ENCODE peak calls at places on chromosomes 11 and 22, in four cellular contexts. F is lower leg skin, N is A549, Q is substantia nigra. B is an unnamed sample.

GRCh38 chr22:19213496-19214473 is 35.2 kb upstream of the SLC25A1 start:
- DNase-seq in N (no peak), F (no peak), Q (no peak), B (no peak)

GRCh38 chr11:17845431-17845881 is 110.9 kb downstream of the KCNC1 start:
- DNase-seq in Q (no peak), F (no peak), N (no peak), B (no peak)

GRCh38 chr11:96199563-96200025 is 143.4 kb downstream of the MAML2 start:
- DNase-seq in Q (no peak), N (no peak), F (no peak), B (no peak)

GRCh38 chr22:45905924-45906865 is 70.8 kb downstream of the WNT7B start:
- DNase-seq in Q (no peak), N (no peak), F (no peak), B (no peak)

GRCh38 chr11:69869311-69869939 is 50.2 kb upstream of the FGF3 start:
- DNase-seq in N (no peak), F (peak; percentile 60), Q (no peak), B (no peak)

GRCh38 chr11:30244255-30244654 is 13.4 kb downstream of the FSHB start:
- DNase-seq in N (peak; percentile 8), F (no peak), Q (no peak), B (no peak)

GRCh38 chr11:130601141-130601540 is 152.7 kb downstream of the ADAMTS15 start:
- DNase-seq in F (peak; percentile 92), N (no peak), Q (no peak), B (no peak)

GRCh38 chr22:47633111-47633510 is 870.7 kb downstream of the TBC1D22A start:
- DNase-seq in F (peak; percentile 68), N (no peak), Q (no peak), B (no peak)

GRCh38 chr11:45390407-45390806 is 104.3 kb upstream of the SYT13 start:
- DNase-seq in N (no peak), Q (no peak), F (no peak), B (no peak)

GRCh38 chr11:61682093-61682732 is 2.0 kb downstream of the DAGLA start:
- DNase-seq in Q (no peak), N (no peak), F (no peak), B (no peak)

GRCh38 chr22:20031732-20032406 is 11.0 kb downstream of the TANGO2 start:
- DNase-seq in Q (no peak), N (no peak), F (peak; percentile 89), B (no peak)

GRCh38 chr11:47915407-47916137 is 64.8 kb upstream of the PTPRJ start:
- DNase-seq in F (no peak), Q (no peak), N (no peak), B (no peak)

GRCh38 chr11:134515081-134515960 is 103.3 kb upstream of the B3GAT1 start:
- DNase-seq in F (peak; percentile 80), N (no peak), Q (no peak), B (no peak)

GRCh38 chr11:794013-794765 is 3.9 kb downstream of the SLC25A22 start:
- DNase-seq in Q (no peak), F (no peak), N (no peak), B (no peak)

GRCh38 chr22:24285245-24285644 is 14.6 kb downstream of the SPECC1L start:
- DNase-seq in N (no peak), F (no peak), Q (no peak), B (no peak)

GRCh38 chr11:94525933-94526332 is 13.7 kb downstream of the C11orf97 start:
- DNase-seq in N (no peak), F (peak; percentile 91), Q (peak; percentile 46), B (no peak)

GRCh38 chr11:112613051-112613972 is 347.9 kb upstream of the NCAM1 start:
- DNase-seq in Q (no peak), F (no peak), N (no peak), B (no peak)

GRCh38 chr11:61477734-61478148 is 30.8 kb upstream of the LRRC10B start:
- DNase-seq in Q (peak; percentile 37), F (peak; percentile 91), N (peak; percentile 37), B (no peak)

GRCh38 chr11:124043420-124043819 is 2.3 kb upstream of the OR10G7 start:
- DNase-seq in N (no peak), F (no peak), Q (no peak), B (no peak)

GRCh38 chr22:44263547-44263946 is 49.2 kb downstream of the SHISAL1 start:
- DNase-seq in Q (no peak), N (no peak), F (peak; percentile 58), B (no peak)

GRCh38 chr11:31690041-31690440 is 121.1 kb downstream of the PAX6 start:
- DNase-seq in Q (no peak), N (no peak), F (no peak), B (peak; percentile 87)

GRCh38 chr11:5508605-5509004 is 1.2 kb downstream of the UBQLN3 start:
- DNase-seq in N (no peak), F (no peak), Q (no peak), B (no peak)

GRCh38 chr22:23166038-23166831 is 14.1 kb upstream of the BCR start:
- DNase-seq in F (no peak), Q (no peak), N (no peak), B (no peak)

GRCh38 chr11:83573097-83573496 is 286.9 kb upstream of the CCDC90B start:
- DNase-seq in F (no peak), Q (no peak), N (no peak), B (no peak)

GRCh38 chr11:27158763-27159679 is 118.4 kb downstream of the BBOX1 start:
- DNase-seq in N (peak; percentile 84), F (no peak), Q (peak; percentile 59), B (peak; percentile 10)

GRCh38 chr11:35242843-35243242 is 103.9 kb downstream of the CD44 start:
- DNase-seq in N (no peak), F (no peak), Q (no peak), B (no peak)

GRCh38 chr22:33409134-33409533 is 351.0 kb upstream of the SYN3 start:
- DNase-seq in F (peak; percentile 29), N (no peak), Q (no peak), B (no peak)

GRCh38 chr11:46200537-46201281 is 76.8 kb upstream of the CREB3L1 start:
- DNase-seq in Q (no peak), N (no peak), F (no peak), B (no peak)

GRCh38 chr11:96012086-96012824 is 88.3 kb upstream of the MTMR2 start:
- DNase-seq in Q (peak; percentile 79), N (peak; percentile 87), F (no peak), B (no peak)

GRCh38 chr11:94662065-94662779 is 95.1 kb downstream of the PIWIL4 start:
- DNase-seq in N (no peak), Q (no peak), F (no peak), B (no peak)

GRCh38 chr11:77113382-77114088 is 10.9 kb downstream of the OMP start:
- DNase-seq in F (no peak), Q (no peak), N (peak; percentile 52), B (no peak)

GRCh38 chr11:65165847-65166317 is 4.2 kb upstream of the SPDYC start:
- DNase-seq in F (no peak), N (no peak), Q (no peak), B (no peak)

B was measured in DMS 273 treated with DMSO at 0.1 percent for 48 hours.